ENCODE peak calls at places on chromosomes 1 and 21, in seven cellular contexts. L is cortex of kidney, T is dermis microvascular lymphatic vessel endothelial cell, Z is left ventricle myocardium inferior, G is posterior vena cava, C is A549, Y is activated T-cell treated with anti-CD3 and anti-CD28 coated beads for 24 hours. M is an unnamed sample.
A peak's percentile ranks its signal among the peaks of the same experiment; 100 is the strongest.

GRCh38 chr1:26049531-26050254 is 3.8 kb upstream of the SLC30A2 start:
- DNase-seq in L (no peak), T (no peak), Z (no peak), G (no peak), C (no peak), Y (no peak), M (no peak)

GRCh38 chr1:84298336-84298687 is 3.2 kb upstream of the SAMD13 start:
- DNase-seq in L (no peak), T (no peak), Z (peak; percentile 66), G (peak; percentile 82), C (peak; percentile 34), Y (peak; percentile 30), M (peak; percentile 52)

GRCh38 chr21:41766051-41766882 is 585 bp downstream of the RIPK4 start:
- DNase-seq in L (no peak), T (no peak), Z (no peak), G (peak; percentile 69), C (no peak), Y (no peak), M (no peak)

GRCh38 chr1:47859092-47859743 is 138.0 kb downstream of the TRABD2B start:
- DNase-seq in L (no peak), T (no peak), Z (no peak), G (no peak), C (no peak), Y (no peak), M (no peak)

GRCh38 chr1:35532497-35533226 is 24.5 kb downstream of the KIAA0319L start:
- DNase-seq in L (no peak), T (no peak), Z (no peak), G (no peak), C (no peak), Y (no peak), M (no peak)

GRCh38 chr1:66298427-66298826 is 235.5 kb upstream of the SGIP1 start:
- DNase-seq in L (no peak), T (no peak), Z (no peak), G (no peak), C (no peak), Y (no peak), M (no peak)

GRCh38 chr1:31954607-31955283 is 16.6 kb upstream of the PTP4A2 start:
- DNase-seq in L (no peak), T (peak; percentile 78), Z (peak; percentile 83), G (peak; percentile 95), C (peak; percentile 95), Y (no peak), M (no peak)

GRCh38 chr1:68232354-68233148 is at the start of gene WLS:
- DNase-seq in L (no peak), T (no peak), Z (peak; percentile 82), G (peak; percentile 93), C (peak; percentile 28), Y (no peak), M (peak; percentile 49)

GRCh38 chr1:26069941-26070807 is 2.7 kb upstream of the TRIM63 start:
- DNase-seq in L (no peak), T (no peak), Z (no peak), G (no peak), C (no peak), Y (no peak), M (no peak)

GRCh38 chr1:119101563-119101962 is 38.9 kb downstream of the WARS2 start:
- DNase-seq in L (no peak), T (no peak), Z (no peak), G (no peak), C (no peak), Y (no peak), M (no peak)

GRCh38 chr1:84726593-84727275 is 36.5 kb upstream of the SSX2IP start:
- DNase-seq in L (no peak), T (no peak), Z (no peak), G (no peak), C (no peak), Y (no peak), M (no peak)

GRCh38 chr1:31626451-31627202 is 9.1 kb downstream of the HCRTR1 start:
- DNase-seq in L (no peak), T (no peak), Z (no peak), G (peak; percentile 82), C (no peak), Y (no peak), M (peak; percentile 5)

GRCh38 chr1:224192082-224192786 is 9.2 kb downstream of the DEGS1 start:
- DNase-seq in L (no peak), T (no peak), Z (no peak), G (no peak), C (no peak), Y (no peak), M (no peak)

GRCh38 chr1:190226006-190226405 is 251.7 kb downstream of the BRINP3 start:
- DNase-seq in L (no peak), T (no peak), Z (no peak), G (no peak), C (peak; percentile 2), Y (no peak), M (no peak)

GRCh38 chr21:46205121-46205520 is 20.9 kb upstream of the SPATC1L start:
- DNase-seq in L (no peak), T (no peak), Z (peak; percentile 4), G (peak; percentile 50), C (no peak), Y (no peak), M (no peak)

GRCh38 chr1:77831976-77832695 is 52.7 kb downstream of the MIGA1 start:
- DNase-seq in L (no peak), T (no peak), Z (no peak), G (no peak), C (no peak), Y (no peak), M (no peak)

GRCh38 chr1:53733975-53734649 is 4.9 kb downstream of the GLIS1 start:
- DNase-seq in L (no peak), T (no peak), Z (no peak), G (no peak), C (no peak), Y (no peak), M (no peak)

GRCh38 chr1:205588691-205589445 is 42.9 kb downstream of the ELK4 start:
- DNase-seq in L (no peak), T (no peak), Z (no peak), G (no peak), C (peak; percentile 52), Y (no peak), M (peak; percentile 43)

GRCh38 chr1:215131291-215131690 is 48.8 kb downstream of the KCNK2 start:
- DNase-seq in L (no peak), T (no peak), Z (no peak), G (no peak), C (no peak), Y (no peak), M (no peak)

GRCh38 chr1:101071470-101071886 is 45.9 kb upstream of the DPH5 start:
- DNase-seq in L (no peak), T (no peak), Z (no peak), G (no peak), C (no peak), Y (no peak), M (no peak)

GRCh38 chr1:86154581-86155060 is 2.0 kb downstream of the COL24A1 start:
- DNase-seq in L (no peak), T (no peak), Z (no peak), G (peak; percentile 79), C (no peak), Y (no peak), M (no peak)

GRCh38 chr21:32103361-32103760 is 175.5 kb downstream of the MIS18A start:
- DNase-seq in L (no peak), T (no peak), Z (no peak), G (no peak), C (no peak), Y (no peak), M (no peak)

GRCh38 chr1:7669559-7670208 is 101.4 kb upstream of the VAMP3 start:
- DNase-seq in L (no peak), T (no peak), Z (no peak), G (no peak), C (peak; percentile 45), Y (peak; percentile 42), M (peak; percentile 64)

GRCh38 chr1:9774744-9775679 is 48.8 kb downstream of the CLSTN1 start:
- DNase-seq in L (no peak), T (no peak), Z (no peak), G (no peak), C (no peak), Y (no peak), M (no peak)

GRCh38 chr1:45557422-45557944 is 6.9 kb downstream of the AKR1A1 start:
- DNase-seq in L (no peak), T (no peak), Z (no peak), G (no peak), C (no peak), Y (no peak), M (no peak)

GRCh38 chr1:73903092-73903491 is 294.9 kb downstream of the LRRIQ3 start:
- DNase-seq in L (no peak), T (no peak), Z (no peak), G (no peak), C (no peak), Y (no peak), M (no peak)

GRCh38 chr1:22018583-22019559 is 17.4 kb downstream of the CELA3A start:
- DNase-seq in L (no peak), T (no peak), Z (no peak), G (no peak), C (peak; percentile 66), Y (peak; percentile 59), M (no peak)

M was measured in NCI-H524.